ENCODE peak calls at places on chromosomes 4 and X, in nine cellular contexts. One of them, this sample, is unnamed.

GRCh38 chr4:7347981-7348380 is 86.7 kb downstream of the PSAPL1 start:
- DNase-seq in cardiac fibroblast: peak
- DNase-seq in Daoy: no peak
- DNase-seq in NCI-H460: no peak
- DNase-seq in stimulated activated CD8-positive, alpha-beta memory T cell treated with anti-CD3 and anti-CD28 coated beads, Interleukin-15, amount 100 ng/mL, for 4 hours: no peak
- DNase-seq in A549: peak
- DNase-seq in T follicular helper cell: no peak
- DNase-seq in amniotic stem cell: no peak
- DNase-seq in GM23338: no peak
- DNase-seq in this sample: no peak

GRCh38 chr4:82948647-82949204 is 48.2 kb downstream of the THAP9 start:
- DNase-seq in cardiac fibroblast: peak
- DNase-seq in Daoy: peak
- DNase-seq in NCI-H460: no peak
- DNase-seq in stimulated activated CD8-positive, alpha-beta memory T cell treated with anti-CD3 and anti-CD28 coated beads, Interleukin-15, amount 100 ng/mL, for 4 hours: no peak
- DNase-seq in A549: no peak
- DNase-seq in T follicular helper cell: no peak
- DNase-seq in amniotic stem cell: no peak
- DNase-seq in GM23338: no peak
- DNase-seq in this sample: no peak

GRCh38 chr4:72326692-72327632 is 242.1 kb downstream of the ADAMTS3 start:
- DNase-seq in cardiac fibroblast: peak
- DNase-seq in Daoy: no peak
- DNase-seq in NCI-H460: peak
- DNase-seq in stimulated activated CD8-positive, alpha-beta memory T cell treated with anti-CD3 and anti-CD28 coated beads, Interleukin-15, amount 100 ng/mL, for 4 hours: no peak
- DNase-seq in A549: peak
- DNase-seq in T follicular helper cell: no peak
- DNase-seq in amniotic stem cell: peak
- DNase-seq in GM23338: peak
- DNase-seq in this sample: no peak

GRCh38 chr4:60216752-60217151 is 983.4 kb upstream of the ADGRL3 start:
- DNase-seq in cardiac fibroblast: peak
- DNase-seq in Daoy: peak
- DNase-seq in NCI-H460: peak
- DNase-seq in stimulated activated CD8-positive, alpha-beta memory T cell treated with anti-CD3 and anti-CD28 coated beads, Interleukin-15, amount 100 ng/mL, for 4 hours: no peak
- DNase-seq in A549: no peak
- DNase-seq in T follicular helper cell: no peak
- DNase-seq in amniotic stem cell: peak
- DNase-seq in GM23338: no peak
- DNase-seq in this sample: no peak

GRCh38 chr4:39732728-39733127 is 34.8 kb downstream of the UBE2K start:
- DNase-seq in cardiac fibroblast: peak
- DNase-seq in Daoy: peak
- DNase-seq in NCI-H460: no peak
- DNase-seq in stimulated activated CD8-positive, alpha-beta memory T cell treated with anti-CD3 and anti-CD28 coated beads, Interleukin-15, amount 100 ng/mL, for 4 hours: no peak
- DNase-seq in A549: no peak
- DNase-seq in T follicular helper cell: no peak
- DNase-seq in amniotic stem cell: peak
- DNase-seq in GM23338: no peak
- DNase-seq in this sample: no peak

GRCh38 chrX:78652971-78653822 is 5.9 kb downstream of the RTL3 start:
- DNase-seq in cardiac fibroblast: peak
- DNase-seq in Daoy: peak
- DNase-seq in NCI-H460: no peak
- DNase-seq in stimulated activated CD8-positive, alpha-beta memory T cell treated with anti-CD3 and anti-CD28 coated beads, Interleukin-15, amount 100 ng/mL, for 4 hours: no peak
- DNase-seq in A549: peak
- DNase-seq in T follicular helper cell: no peak
- DNase-seq in amniotic stem cell: peak
- DNase-seq in GM23338: no peak
- DNase-seq in this sample: no peak

GRCh38 chrX:33252306-33252825 is 41.0 kb upstream of the DMD start:
- DNase-seq in cardiac fibroblast: peak
- DNase-seq in Daoy: peak
- DNase-seq in NCI-H460: no peak
- DNase-seq in stimulated activated CD8-positive, alpha-beta memory T cell treated with anti-CD3 and anti-CD28 coated beads, Interleukin-15, amount 100 ng/mL, for 4 hours: no peak
- DNase-seq in A549: no peak
- DNase-seq in T follicular helper cell: no peak
- DNase-seq in amniotic stem cell: no peak
- DNase-seq in GM23338: peak
- DNase-seq in this sample: no peak

GRCh38 chr4:154406022-154406835 is 85.4 kb downstream of the DCHS2 start:
- DNase-seq in cardiac fibroblast: no peak
- DNase-seq in Daoy: no peak
- DNase-seq in NCI-H460: no peak
- DNase-seq in stimulated activated CD8-positive, alpha-beta memory T cell treated with anti-CD3 and anti-CD28 coated beads, Interleukin-15, amount 100 ng/mL, for 4 hours: no peak
- DNase-seq in A549: no peak
- DNase-seq in T follicular helper cell: no peak
- DNase-seq in amniotic stem cell: no peak
- DNase-seq in GM23338: no peak
- DNase-seq in this sample: no peak

GRCh38 chr4:73704314-73705055 is 35.9 kb upstream of the CXCL8 start:
- DNase-seq in cardiac fibroblast: peak
- DNase-seq in Daoy: peak
- DNase-seq in NCI-H460: peak
- DNase-seq in stimulated activated CD8-positive, alpha-beta memory T cell treated with anti-CD3 and anti-CD28 coated beads, Interleukin-15, amount 100 ng/mL, for 4 hours: no peak
- DNase-seq in A549: peak
- DNase-seq in T follicular helper cell: no peak
- DNase-seq in amniotic stem cell: peak
- DNase-seq in GM23338: peak
- DNase-seq in this sample: no peak

GRCh38 chr4:88870428-88870827 is 172.8 kb upstream of the NAP1L5 start:
- DNase-seq in cardiac fibroblast: no peak
- DNase-seq in Daoy: no peak
- DNase-seq in NCI-H460: no peak
- DNase-seq in stimulated activated CD8-positive, alpha-beta memory T cell treated with anti-CD3 and anti-CD28 coated beads, Interleukin-15, amount 100 ng/mL, for 4 hours: no peak
- DNase-seq in A549: no peak
- DNase-seq in T follicular helper cell: no peak
- DNase-seq in amniotic stem cell: no peak
- DNase-seq in GM23338: no peak
- DNase-seq in this sample: no peak

GRCh38 chr4:93855926-93856325 is 27.4 kb downstream of the ATOH1 start:
- DNase-seq in cardiac fibroblast: no peak
- DNase-seq in Daoy: no peak
- DNase-seq in NCI-H460: no peak
- DNase-seq in stimulated activated CD8-positive, alpha-beta memory T cell treated with anti-CD3 and anti-CD28 coated beads, Interleukin-15, amount 100 ng/mL, for 4 hours: no peak
- DNase-seq in A549: no peak
- DNase-seq in T follicular helper cell: no peak
- DNase-seq in amniotic stem cell: no peak
- DNase-seq in GM23338: no peak
- DNase-seq in this sample: no peak

GRCh38 chrX:65596270-65596669 is 61.7 kb upstream of the LAS1L start:
- DNase-seq in cardiac fibroblast: peak
- DNase-seq in Daoy: peak
- DNase-seq in NCI-H460: no peak
- DNase-seq in stimulated activated CD8-positive, alpha-beta memory T cell treated with anti-CD3 and anti-CD28 coated beads, Interleukin-15, amount 100 ng/mL, for 4 hours: peak
- DNase-seq in A549: no peak
- DNase-seq in T follicular helper cell: peak
- DNase-seq in amniotic stem cell: peak
- DNase-seq in GM23338: no peak
- DNase-seq in this sample: no peak

GRCh38 chrX:77441479-77441878 is 5.7 kb upstream of the FGF16 start:
- DNase-seq in cardiac fibroblast: no peak
- DNase-seq in Daoy: no peak
- DNase-seq in NCI-H460: no peak
- DNase-seq in stimulated activated CD8-positive, alpha-beta memory T cell treated with anti-CD3 and anti-CD28 coated beads, Interleukin-15, amount 100 ng/mL, for 4 hours: no peak
- DNase-seq in A549: no peak
- DNase-seq in T follicular helper cell: no peak
- DNase-seq in amniotic stem cell: no peak
- DNase-seq in GM23338: no peak
- DNase-seq in this sample: no peak

GRCh38 chrX:15815779-15816452 is 25.6 kb downstream of the ZRSR2 start:
- DNase-seq in cardiac fibroblast: peak
- DNase-seq in Daoy: no peak
- DNase-seq in NCI-H460: peak
- DNase-seq in stimulated activated CD8-positive, alpha-beta memory T cell treated with anti-CD3 and anti-CD28 coated beads, Interleukin-15, amount 100 ng/mL, for 4 hours: no peak
- DNase-seq in A549: peak
- DNase-seq in T follicular helper cell: no peak
- DNase-seq in amniotic stem cell: no peak
- DNase-seq in GM23338: peak
- DNase-seq in this sample: no peak

This sample was measured in cerebellar nuclear complex.